ENCODE peak calls at places on chromosomes 6 and 20, in ten cellular contexts. S, J, L, R, Z, Q, V, I, B and E are unnamed samples.

GRCh38 chr20:41387433-41387832 is 20.8 kb upstream of the EMILIN3 start:
- DNase-seq in S (peak; percentile 41), J (no peak), L (no peak), R (peak; percentile 74), Z (no peak), Q (no peak), V (no peak), I (peak; percentile 31), B (no peak), E (no peak)

GRCh38 chr6:1605822-1606532 is 3.7 kb upstream of the FOXC1 start:
- DNase-seq in S (peak; percentile 77), J (no peak), L (peak; percentile 50), R (no peak), Z (no peak), Q (no peak), V (no peak), I (no peak), B (no peak), E (no peak)

GRCh38 chr6:40950986-40951730 is 87.9 kb downstream of the UNC5CL start:
- DNase-seq in S (no peak), J (no peak), L (peak; percentile 73), R (peak; percentile 79), Z (no peak), Q (no peak), V (no peak), I (no peak), B (no peak), E (no peak)

GRCh38 chr20:51413753-51414323 is 128.7 kb downstream of the NFATC2 start:
- DNase-seq in S (no peak), J (no peak), L (no peak), R (no peak), Z (no peak), Q (no peak), V (no peak), I (no peak), B (no peak), E (no peak)

GRCh38 chr20:63741676-63742380 is 2.3 kb downstream of the SLC2A4RG start:
- DNase-seq in S (peak; percentile 71), J (no peak), L (no peak), R (peak; percentile 43), Z (no peak), Q (no peak), V (no peak), I (no peak), B (no peak), E (no peak)

GRCh38 chr20:40521962-40522361 is 167.1 kb downstream of the MAFB start:
- DNase-seq in S (no peak), J (no peak), L (no peak), R (no peak), Z (no peak), Q (no peak), V (no peak), I (no peak), B (no peak), E (no peak)

GRCh38 chr20:16378712-16379111 is 194.5 kb downstream of the KIF16B start:
- DNase-seq in S (no peak), J (no peak), L (no peak), R (no peak), Z (no peak), Q (no peak), V (no peak), I (no peak), B (no peak), E (no peak)

GRCh38 chr20:51650685-51651134 is 108.2 kb upstream of the NFATC2 start:
- DNase-seq in S (no peak), J (no peak), L (peak; percentile 59), R (peak; percentile 32), Z (no peak), Q (peak; percentile 73), V (no peak), I (no peak), B (no peak), E (no peak)

GRCh38 chr20:51510961-51511360 is 31.6 kb downstream of the NFATC2 start:
- DNase-seq in S (no peak), J (no peak), L (no peak), R (no peak), Z (no peak), Q (peak; percentile 16), V (no peak), I (no peak), B (no peak), E (no peak)

GRCh38 chr20:47674145-47674544 is 111.1 kb downstream of the SULF2 start:
- DNase-seq in S (no peak), J (no peak), L (no peak), R (no peak), Z (no peak), Q (no peak), V (no peak), I (no peak), B (no peak), E (no peak)

GRCh38 chr6:1164600-1164999 is 147.3 kb upstream of the FOXQ1 start:
- DNase-seq in S (no peak), J (no peak), L (no peak), R (no peak), Z (no peak), Q (no peak), V (no peak), I (peak; percentile 80), B (no peak), E (no peak)

GRCh38 chr6:9924971-9925370 is 489.9 kb downstream of the TFAP2A start:
- DNase-seq in S (no peak), J (no peak), L (no peak), R (no peak), Z (no peak), Q (no peak), V (no peak), I (no peak), B (no peak), E (no peak)

GRCh38 chr6:35492664-35493284 is 4.1 kb downstream of the TEAD3 start:
- DNase-seq in S (no peak), J (no peak), L (no peak), R (no peak), Z (no peak), Q (no peak), V (no peak), I (no peak), B (no peak), E (no peak)
- H3K4me1 ChIP-seq in S (no peaks in the 10 kb centered on the region), J (peaks cover 47% of the 10 kb centered on the region), L (peaks cover 24% of the 10 kb centered on the region), R (peaks cover 31% of the 10 kb centered on the region), Z (peaks cover 72% of the 10 kb centered on the region), Q (peaks cover 59% of the 10 kb centered on the region), V (peaks cover 24% of the 10 kb centered on the region), I (peaks cover 53% of the 10 kb centered on the region), B (peaks cover 82% of the 10 kb centered on the region), E (peaks cover 38% of the 10 kb centered on the region)

GRCh38 chr20:44549123-44549522 is 27.3 kb upstream of the SERINC3 start:
- DNase-seq in S (no peak), J (no peak), L (no peak), R (no peak), Z (no peak), Q (peak; percentile 32), V (no peak), I (no peak), B (no peak), E (no peak)

GRCh38 chr20:44548171-44548678 is 26.4 kb upstream of the SERINC3 start:
- DNase-seq in S (no peak), J (no peak), L (peak; percentile 59), R (no peak), Z (no peak), Q (peak; percentile 44), V (peak; percentile 6), I (no peak), B (no peak), E (no peak)

GRCh38 chr20:44552950-44553908 is 29.1 kb upstream of the PKIG start:
- DNase-seq in S (no peak), J (no peak), L (peak; percentile 82), R (no peak), Z (no peak), Q (peak; percentile 67), V (peak; percentile 0), I (peak; percentile 39), B (no peak), E (no peak)

GRCh38 chr20:44552039-44552438 is 30.2 kb upstream of the SERINC3 start:
- DNase-seq in S (no peak), J (no peak), L (no peak), R (no peak), Z (no peak), Q (no peak), V (peak; percentile 11), I (peak; percentile 45), B (no peak), E (no peak)

DNA sequence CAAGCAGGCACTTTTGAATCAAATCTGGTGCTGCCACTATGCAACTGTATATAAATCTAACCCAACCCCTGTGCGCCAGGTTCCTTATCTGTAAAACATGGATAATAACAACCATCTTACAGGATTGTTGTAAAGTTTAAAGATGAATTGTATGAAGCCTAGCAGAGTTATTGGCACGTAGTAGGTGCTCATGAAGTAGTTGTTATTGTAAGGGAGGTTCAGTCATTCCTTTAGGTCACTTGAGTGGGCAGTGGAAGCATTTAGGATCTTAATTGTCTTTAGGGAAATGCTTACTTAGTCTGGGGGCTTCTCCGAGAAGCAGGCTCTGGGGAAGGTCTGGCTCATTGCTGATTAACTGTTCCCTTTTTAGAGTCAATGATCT is 29.8 kb upstream of the PKIG start:
- DNase-seq in S (no peak), J (no peak), L (no peak), R (no peak), Z (no peak), Q (no peak), V (peak; percentile 8), I (no peak), B (no peak), E (no peak)
- H3K4me1 ChIP-seq in S (no peaks in the 10 kb centered on the region), J (peaks cover 2% of the 10 kb centered on the region), L (peaks cover 36% of the 10 kb centered on the region), R (peaks cover 4% of the 10 kb centered on the region), Z (peaks cover 29% of the 10 kb centered on the region), Q (peaks cover 65% of the 10 kb centered on the region), V (peaks cover 4% of the 10 kb centered on the region), I (peaks cover 27% of the 10 kb centered on the region), B (peaks cover 56% of the 10 kb centered on the region), E (peaks cover 8% of the 10 kb centered on the region)

DNA sequence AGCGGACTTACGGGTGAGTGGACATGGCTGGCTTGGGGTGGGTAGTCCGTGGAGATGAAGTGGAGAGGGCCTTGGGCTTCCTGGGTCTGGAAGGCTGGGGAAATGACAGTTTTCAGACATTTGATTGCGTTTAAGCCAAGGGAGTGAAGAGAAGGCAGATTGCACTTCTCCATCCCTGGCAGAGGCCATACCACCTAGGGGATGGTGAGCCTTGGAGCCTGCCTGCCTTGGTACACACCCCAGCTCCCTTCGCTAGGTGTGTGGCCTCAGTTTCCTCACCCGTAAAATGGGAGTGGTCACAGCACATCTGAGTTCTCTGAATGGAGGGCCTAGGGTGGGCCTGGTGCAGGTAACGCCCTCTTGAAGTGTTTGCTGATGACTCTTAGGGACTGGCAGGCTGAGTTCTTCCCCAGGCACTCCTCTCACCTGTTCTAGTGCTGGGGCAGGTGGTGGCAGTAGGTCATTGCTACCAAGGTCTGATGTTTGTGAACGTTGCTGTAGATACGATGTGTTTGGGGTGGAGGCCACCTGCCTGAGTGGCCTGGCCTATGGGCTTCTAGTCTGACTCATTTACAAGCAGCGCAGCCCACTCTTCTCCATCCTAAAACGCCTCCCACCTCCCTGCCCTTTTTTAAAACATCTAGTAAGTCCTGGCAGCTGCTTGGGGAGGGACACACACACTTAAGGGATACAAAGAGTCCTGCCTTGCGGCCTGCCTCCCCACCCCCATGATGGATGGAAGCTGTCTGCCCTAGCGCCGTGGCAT is 2.3 kb downstream of the RBM38 start:
- DNase-seq in S (peak; percentile 53), J (no peak), L (no peak), R (no peak), Z (no peak), Q (no peak), V (peak; percentile 69), I (no peak), B (no peak), E (peak; percentile 79)
- H3K4me1 ChIP-seq in S (peaks cover 2% of the 10 kb centered on the region), J (peaks cover 5% of the 10 kb centered on the region), L (peaks cover 11% of the 10 kb centered on the region), R (peaks cover 7% of the 10 kb centered on the region), Z (peaks cover 84% of the 10 kb centered on the region), Q (peaks cover 60% of the 10 kb centered on the region), V (peaks cover 31% of the 10 kb centered on the region), I (peaks cover 37% of the 10 kb centered on the region), B (peaks cover 88% of the 10 kb centered on the region), E (peaks cover 18% of the 10 kb centered on the region)

GRCh38 chr6:3341467-3341866 is 82.7 kb downstream of the PSMG4 start:
- DNase-seq in S (peak; percentile 73), J (no peak), L (peak; percentile 97), R (peak; percentile 70), Z (no peak), Q (peak; percentile 90), V (no peak), I (no peak), B (no peak), E (no peak)
- H3K4me1 ChIP-seq in S (no peaks in the 10 kb centered on the region), J (no peaks in the 10 kb centered on the region), L (peaks cover 44% of the 10 kb centered on the region), R (no peaks in the 10 kb centered on the region), Z (peaks cover 33% of the 10 kb centered on the region), Q (peaks cover 58% of the 10 kb centered on the region), V (peaks cover 11% of the 10 kb centered on the region), I (peaks cover 75% of the 10 kb centered on the region), B (peaks cover 44% of the 10 kb centered on the region), E (no peaks in the 10 kb centered on the region)